ENCODE peak calls at places on chromosomes 7 and 10, in five cellular contexts. Z, K, D, C and R are unnamed samples.

GRCh38 chr10:68471586-68472408 is at the start of gene DNA2:
- DNase-seq in K (peak), C (peak), D (peak), Z (peak), R (peak)

GRCh38 chr7:88312061-88312663 is 5.5 kb upstream of the STEAP4 start:
- DNase-seq in K (peak), Z (no peak), D (peak), C (peak), R (peak)

GRCh38 chr7:130384371-130384801 is 4.1 kb downstream of the CPA1 start:
- DNase-seq in C (no peak), D (no peak), Z (no peak), K (no peak), R (peak)

GRCh38 chr10:76902949-76903348 is 734.7 kb downstream of the KCNMA1 start:
- DNase-seq in Z (no peak), C (peak), K (no peak), D (no peak), R (peak)

GRCh38 chr10:25392132-25392531 is 217.3 kb downstream of the GPR158 start:
- DNase-seq in D (no peak), K (no peak), Z (no peak), C (no peak), R (no peak)

GRCh38 chr7:2431260-2431867 is 28.0 kb downstream of the CHST12 start:
- DNase-seq in C (no peak), D (no peak), K (no peak), Z (no peak), R (no peak)

GRCh38 chr7:102306916-102307677 is 20.4 kb downstream of the SH2B2 start:
- DNase-seq in K (peak), Z (peak), D (peak), C (no peak), R (no peak)

GRCh38 chr10:101839421-101840063 is 4.1 kb downstream of the KCNIP2 start:
- DNase-seq in D (peak), C (no peak), K (no peak), Z (peak), R (no peak)

GRCh38 chr7:2387897-2388636 is 15.3 kb upstream of the CHST12 start:
- DNase-seq in D (no peak), K (no peak), C (no peak), Z (no peak), R (no peak)

GRCh38 chr7:2138146-2138765 is 94.5 kb downstream of the MAD1L1 start:
- DNase-seq in C (no peak), K (no peak), D (no peak), Z (no peak), R (no peak)

GRCh38 chr7:4739528-4739992 is 35.9 kb upstream of the AP5Z1 start:
- DNase-seq in C (no peak), Z (peak), K (no peak), D (peak), R (no peak)

GRCh38 chr10:6135589-6136168 is 46.8 kb downstream of the RBM17 start:
- DNase-seq in D (no peak), C (no peak), K (no peak), Z (no peak), R (no peak)

GRCh38 chr10:86085686-86086085 is 280.9 kb downstream of the GRID1 start:
- DNase-seq in K (no peak), D (no peak), Z (no peak), C (no peak), R (no peak)

GRCh38 chr7:132509667-132510066 is 66.6 kb downstream of the PLXNA4 start:
- DNase-seq in C (no peak), D (no peak), Z (no peak), K (no peak), R (no peak)

GRCh38 chr10:28774051-28774995 is 97.0 kb downstream of the BAMBI start:
- DNase-seq in K (no peak), C (no peak), Z (no peak), D (no peak), R (no peak)